ENCODE peak calls at places on chromosomes 13 and 19, in eight cellular contexts. One of them, this sample, is unnamed.

GRCh38 chr19:35204799-35205732 is 23.5 kb downstream of the FAM187B start:
- DNase-seq in AG10803: no peak
- DNase-seq in kidney glomerular epithelial cell: no peak
- DNase-seq in NCI-H2081: no peak
- DNase-seq in T follicular helper cell: no peak
- DNase-seq in activated naive CD8-positive, alpha-beta T cell treated with anti-CD3 and anti-CD28 coated beads for 36 hours: peak; percentile 36
- DNase-seq in stimulated activated CD4-positive, alpha-beta T cell treated with anti-CD3 and anti-CD28 coated beads, Interleukin-2, amount 100 ng/mL, for 48 hours: no peak
- DNase-seq in NCI-H510A: no peak
- DNase-seq in this sample: no peak

GRCh38 chr13:33644607-33645543 is 173.1 kb upstream of the RFC3 start:
- DNase-seq in activated naive CD8-positive, alpha-beta T cell treated with anti-CD3 and anti-CD28 coated beads for 36 hours: no peak
- DNase-seq in NCI-H510A: no peak
- DNase-seq in kidney glomerular epithelial cell: no peak
- DNase-seq in AG10803: peak; percentile 93
- DNase-seq in T follicular helper cell: no peak
- DNase-seq in NCI-H2081: no peak
- DNase-seq in stimulated activated CD4-positive, alpha-beta T cell treated with anti-CD3 and anti-CD28 coated beads, Interleukin-2, amount 100 ng/mL, for 48 hours: no peak
- DNase-seq in this sample: no peak

GRCh38 chr13:78709028-78709427 is 50.1 kb upstream of the OBI1 start:
- DNase-seq in kidney glomerular epithelial cell: peak; percentile 24
- DNase-seq in NCI-H2081: no peak
- DNase-seq in AG10803: no peak
- DNase-seq in NCI-H510A: no peak
- DNase-seq in activated naive CD8-positive, alpha-beta T cell treated with anti-CD3 and anti-CD28 coated beads for 36 hours: no peak
- DNase-seq in stimulated activated CD4-positive, alpha-beta T cell treated with anti-CD3 and anti-CD28 coated beads, Interleukin-2, amount 100 ng/mL, for 48 hours: no peak
- DNase-seq in T follicular helper cell: no peak
- DNase-seq in this sample: no peak

GRCh38 chr13:65236841-65237418 is 1993.2 kb downstream of the PCDH9 start:
- DNase-seq in stimulated activated CD4-positive, alpha-beta T cell treated with anti-CD3 and anti-CD28 coated beads, Interleukin-2, amount 100 ng/mL, for 48 hours: no peak
- DNase-seq in activated naive CD8-positive, alpha-beta T cell treated with anti-CD3 and anti-CD28 coated beads for 36 hours: no peak
- DNase-seq in kidney glomerular epithelial cell: no peak
- DNase-seq in AG10803: no peak
- DNase-seq in NCI-H2081: no peak
- DNase-seq in NCI-H510A: no peak
- DNase-seq in T follicular helper cell: no peak
- DNase-seq in this sample: no peak

GRCh38 chr13:38167164-38167822 is 182.4 kb upstream of the UFM1 start:
- DNase-seq in activated naive CD8-positive, alpha-beta T cell treated with anti-CD3 and anti-CD28 coated beads for 36 hours: no peak
- DNase-seq in kidney glomerular epithelial cell: no peak
- DNase-seq in T follicular helper cell: no peak
- DNase-seq in NCI-H2081: no peak
- DNase-seq in stimulated activated CD4-positive, alpha-beta T cell treated with anti-CD3 and anti-CD28 coated beads, Interleukin-2, amount 100 ng/mL, for 48 hours: no peak
- DNase-seq in NCI-H510A: no peak
- DNase-seq in AG10803: no peak
- DNase-seq in this sample: no peak

GRCh38 chr13:30006246-30006645 is 155.8 kb upstream of the UBL3 start:
- DNase-seq in stimulated activated CD4-positive, alpha-beta T cell treated with anti-CD3 and anti-CD28 coated beads, Interleukin-2, amount 100 ng/mL, for 48 hours: no peak
- DNase-seq in NCI-H2081: no peak
- DNase-seq in AG10803: no peak
- DNase-seq in T follicular helper cell: no peak
- DNase-seq in kidney glomerular epithelial cell: no peak
- DNase-seq in activated naive CD8-positive, alpha-beta T cell treated with anti-CD3 and anti-CD28 coated beads for 36 hours: no peak
- DNase-seq in NCI-H510A: no peak
- DNase-seq in this sample: no peak

GRCh38 chr19:58399903-58400637 is 4.6 kb downstream of the RNF225 start:
- DNase-seq in stimulated activated CD4-positive, alpha-beta T cell treated with anti-CD3 and anti-CD28 coated beads, Interleukin-2, amount 100 ng/mL, for 48 hours: no peak
- DNase-seq in NCI-H2081: peak; percentile 62
- DNase-seq in NCI-H510A: no peak
- DNase-seq in kidney glomerular epithelial cell: no peak
- DNase-seq in activated naive CD8-positive, alpha-beta T cell treated with anti-CD3 and anti-CD28 coated beads for 36 hours: no peak
- DNase-seq in AG10803: peak; percentile 44
- DNase-seq in T follicular helper cell: no peak
- DNase-seq in this sample: no peak

GRCh38 chr19:16142032-16142580 is 1.4 kb upstream of the HSH2D start:
- DNase-seq in NCI-H2081: no peak
- DNase-seq in NCI-H510A: no peak
- DNase-seq in AG10803: no peak
- DNase-seq in kidney glomerular epithelial cell: no peak
- DNase-seq in stimulated activated CD4-positive, alpha-beta T cell treated with anti-CD3 and anti-CD28 coated beads, Interleukin-2, amount 100 ng/mL, for 48 hours: no peak
- DNase-seq in activated naive CD8-positive, alpha-beta T cell treated with anti-CD3 and anti-CD28 coated beads for 36 hours: no peak
- DNase-seq in T follicular helper cell: no peak
- DNase-seq in this sample: no peak

GRCh38 chr19:54316746-54317107 is 3.8 kb upstream of the LILRA5 start:
- DNase-seq in stimulated activated CD4-positive, alpha-beta T cell treated with anti-CD3 and anti-CD28 coated beads, Interleukin-2, amount 100 ng/mL, for 48 hours: no peak
- DNase-seq in NCI-H2081: no peak
- DNase-seq in NCI-H510A: no peak
- DNase-seq in T follicular helper cell: no peak
- DNase-seq in kidney glomerular epithelial cell: no peak
- DNase-seq in activated naive CD8-positive, alpha-beta T cell treated with anti-CD3 and anti-CD28 coated beads for 36 hours: no peak
- DNase-seq in AG10803: no peak
- DNase-seq in this sample: no peak

GRCh38 chr13:59745395-59745788 is 418.3 kb downstream of the DIAPH3 start:
- DNase-seq in NCI-H2081: no peak
- DNase-seq in stimulated activated CD4-positive, alpha-beta T cell treated with anti-CD3 and anti-CD28 coated beads, Interleukin-2, amount 100 ng/mL, for 48 hours: no peak
- DNase-seq in T follicular helper cell: no peak
- DNase-seq in AG10803: peak; percentile 41
- DNase-seq in NCI-H510A: no peak
- DNase-seq in kidney glomerular epithelial cell: peak; percentile 29
- DNase-seq in activated naive CD8-positive, alpha-beta T cell treated with anti-CD3 and anti-CD28 coated beads for 36 hours: no peak
- DNase-seq in this sample: no peak

GRCh38 chr19:4911786-4912672 is 2.7 kb downstream of the UHRF1 start:
- DNase-seq in NCI-H2081: peak; percentile 43
- DNase-seq in AG10803: peak; percentile 100
- DNase-seq in T follicular helper cell: peak; percentile 61
- DNase-seq in kidney glomerular epithelial cell: peak; percentile 99
- DNase-seq in NCI-H510A: peak; percentile 70
- DNase-seq in activated naive CD8-positive, alpha-beta T cell treated with anti-CD3 and anti-CD28 coated beads for 36 hours: peak; percentile 77
- DNase-seq in stimulated activated CD4-positive, alpha-beta T cell treated with anti-CD3 and anti-CD28 coated beads, Interleukin-2, amount 100 ng/mL, for 48 hours: peak; percentile 69
- DNase-seq in this sample: peak; percentile 84

GRCh38 chr19:55224038-55224665 is 4.4 kb downstream of the TMEM86B start:
- DNase-seq in NCI-H2081: no peak
- DNase-seq in kidney glomerular epithelial cell: no peak
- DNase-seq in activated naive CD8-positive, alpha-beta T cell treated with anti-CD3 and anti-CD28 coated beads for 36 hours: no peak
- DNase-seq in NCI-H510A: no peak
- DNase-seq in T follicular helper cell: no peak
- DNase-seq in AG10803: no peak
- DNase-seq in stimulated activated CD4-positive, alpha-beta T cell treated with anti-CD3 and anti-CD28 coated beads, Interleukin-2, amount 100 ng/mL, for 48 hours: no peak
- DNase-seq in this sample: no peak

GRCh38 chr19:30430206-30430734 is 58.1 kb downstream of the ZNF536 start:
- DNase-seq in stimulated activated CD4-positive, alpha-beta T cell treated with anti-CD3 and anti-CD28 coated beads, Interleukin-2, amount 100 ng/mL, for 48 hours: no peak
- DNase-seq in NCI-H510A: no peak
- DNase-seq in T follicular helper cell: no peak
- DNase-seq in kidney glomerular epithelial cell: no peak
- DNase-seq in activated naive CD8-positive, alpha-beta T cell treated with anti-CD3 and anti-CD28 coated beads for 36 hours: no peak
- DNase-seq in AG10803: no peak
- DNase-seq in NCI-H2081: no peak
- DNase-seq in this sample: no peak

GRCh38 chr13:21079761-21080730 is 18.7 kb upstream of the LATS2 start:
- DNase-seq in NCI-H510A: no peak
- DNase-seq in T follicular helper cell: no peak
- DNase-seq in kidney glomerular epithelial cell: peak; percentile 82
- DNase-seq in NCI-H2081: no peak
- DNase-seq in stimulated activated CD4-positive, alpha-beta T cell treated with anti-CD3 and anti-CD28 coated beads, Interleukin-2, amount 100 ng/mL, for 48 hours: no peak
- DNase-seq in AG10803: peak; percentile 95
- DNase-seq in activated naive CD8-positive, alpha-beta T cell treated with anti-CD3 and anti-CD28 coated beads for 36 hours: no peak
- DNase-seq in this sample: no peak

GRCh38 chr13:95221991-95222732 is 79.1 kb downstream of the ABCC4 start:
- DNase-seq in stimulated activated CD4-positive, alpha-beta T cell treated with anti-CD3 and anti-CD28 coated beads, Interleukin-2, amount 100 ng/mL, for 48 hours: no peak
- DNase-seq in NCI-H2081: no peak
- DNase-seq in kidney glomerular epithelial cell: no peak
- DNase-seq in T follicular helper cell: no peak
- DNase-seq in AG10803: no peak
- DNase-seq in activated naive CD8-positive, alpha-beta T cell treated with anti-CD3 and anti-CD28 coated beads for 36 hours: no peak
- DNase-seq in NCI-H510A: no peak
- DNase-seq in this sample: no peak

GRCh38 chr19:4449022-4449825 is 8.4 kb downstream of the UBXN6 start:
- DNase-seq in T follicular helper cell: no peak
- DNase-seq in AG10803: no peak
- DNase-seq in kidney glomerular epithelial cell: no peak
- DNase-seq in NCI-H510A: no peak
- DNase-seq in stimulated activated CD4-positive, alpha-beta T cell treated with anti-CD3 and anti-CD28 coated beads, Interleukin-2, amount 100 ng/mL, for 48 hours: no peak
- DNase-seq in activated naive CD8-positive, alpha-beta T cell treated with anti-CD3 and anti-CD28 coated beads for 36 hours: no peak
- DNase-seq in NCI-H2081: no peak
- DNase-seq in this sample: peak; percentile 35

GRCh38 chr13:50915562-50915961 is 6.0 kb downstream of the RNASEH2B start:
- DNase-seq in T follicular helper cell: no peak
- DNase-seq in NCI-H2081: no peak
- DNase-seq in AG10803: no peak
- DNase-seq in NCI-H510A: no peak
- DNase-seq in activated naive CD8-positive, alpha-beta T cell treated with anti-CD3 and anti-CD28 coated beads for 36 hours: peak; percentile 15
- DNase-seq in stimulated activated CD4-positive, alpha-beta T cell treated with anti-CD3 and anti-CD28 coated beads, Interleukin-2, amount 100 ng/mL, for 48 hours: no peak
- DNase-seq in kidney glomerular epithelial cell: no peak
- DNase-seq in this sample: no peak

GRCh38 chr19:36973021-36973843 is 57.1 kb downstream of the ZNF568 start:
- DNase-seq in stimulated activated CD4-positive, alpha-beta T cell treated with anti-CD3 and anti-CD28 coated beads, Interleukin-2, amount 100 ng/mL, for 48 hours: peak; percentile 63
- DNase-seq in NCI-H2081: no peak
- DNase-seq in AG10803: peak; percentile 69
- DNase-seq in NCI-H510A: no peak
- DNase-seq in activated naive CD8-positive, alpha-beta T cell treated with anti-CD3 and anti-CD28 coated beads for 36 hours: peak; percentile 77
- DNase-seq in T follicular helper cell: peak; percentile 60
- DNase-seq in kidney glomerular epithelial cell: peak; percentile 59
- DNase-seq in this sample: peak; percentile 90